ENCODE peak calls at places on chromosome 9, in seven cellular contexts. T is sigmoid colon; A is fibroblast of lung; E is cardiac muscle cell; Y is upper lobe of right lung; K is heart right ventricle; I is CD8-positive, alpha-beta memory T cell. V is an unnamed sample.

GRCh38 chr9:135075234-135076142 is 12.0 kb upstream of the OLFM1 start:
- DNase-seq in Y (peak), A (peak), E (peak), I (no peak), T (peak), K (peak), V (no peak)

GRCh38 chr9:32294051-32294600 is 90.3 kb upstream of the ACO1 start:
- DNase-seq in I (no peak), E (no peak), K (no peak), T (no peak), A (no peak), Y (no peak), V (no peak)

GRCh38 chr9:122219856-122220672 is 8.7 kb downstream of the LHX6 start:
- DNase-seq in Y (no peak), I (no peak), T (no peak), A (no peak), K (no peak), E (peak), V (no peak)

GRCh38 chr9:107633375-107633774 is 143.8 kb upstream of the KLF4 start:
- DNase-seq in E (no peak), T (no peak), Y (no peak), K (no peak), I (no peak), A (no peak), V (no peak)

GRCh38 chr9:91034521-91034920 is 232.9 kb downstream of the SYK start:
- DNase-seq in E (no peak), T (no peak), Y (no peak), K (no peak), A (no peak), I (no peak), V (no peak)

GRCh38 chr9:976258-976804 is at the start of gene DMRT3:
- DNase-seq in E (no peak), K (no peak), I (no peak), A (no peak), Y (no peak), T (no peak), V (no peak)

GRCh38 chr9:127919253-127919815 is 2.5 kb upstream of the ST6GALNAC4 start:
- DNase-seq in K (peak), A (peak), T (peak), E (peak), Y (peak), I (no peak), V (peak)

GRCh38 chr9:21688108-21689102 is 114.0 kb upstream of the MTAP start:
- DNase-seq in K (no peak), E (peak), Y (no peak), A (peak), I (no peak), T (no peak), V (no peak)

GRCh38 chr9:82101475-82101874 is 112.9 kb downstream of the SPATA31D1 start:
- DNase-seq in E (no peak), I (no peak), T (no peak), A (no peak), Y (no peak), K (no peak), V (no peak)

GRCh38 chr9:79535534-79535933 is 36.2 kb upstream of the TLE4 start:
- DNase-seq in K (no peak), T (no peak), I (no peak), Y (no peak), E (no peak), A (no peak), V (no peak)

GRCh38 chr9:96391021-96391765 is 7.7 kb upstream of the SLC35D2 start:
- DNase-seq in T (peak), K (no peak), I (no peak), E (no peak), A (no peak), Y (no peak), V (no peak)

GRCh38 chr9:14080940-14081621 is 232.9 kb downstream of the NFIB start:
- DNase-seq in K (no peak), E (peak), T (no peak), Y (no peak), I (no peak), A (peak), V (no peak)

GRCh38 chr9:87127543-87127942 is 180.2 kb upstream of the GAS1 start:
- DNase-seq in T (no peak), I (no peak), A (no peak), Y (no peak), E (no peak), K (no peak), V (no peak)

GRCh38 chr9:33524431-33524947 is 438 bp downstream of the ANKRD18B start:
- DNase-seq in T (no peak), K (no peak), E (no peak), I (no peak), Y (no peak), A (no peak), V (no peak)

GRCh38 chr9:209143-209758 is 5.4 kb upstream of the DOCK8 start:
- DNase-seq in Y (no peak), I (no peak), E (no peak), T (no peak), K (no peak), A (no peak), V (no peak)

GRCh38 chr9:79104951-79105350 is 466.8 kb upstream of the TLE4 start:
- DNase-seq in A (no peak), E (no peak), Y (no peak), K (no peak), T (no peak), I (no peak), V (no peak)

GRCh38 chr9:127570533-127571111 is 41.5 kb upstream of the STXBP1 start:
- DNase-seq in T (no peak), I (no peak), Y (no peak), A (peak), K (no peak), E (no peak), V (no peak)

GRCh38 chr9:5893591-5894236 is 3.0 kb downstream of the MLANA start:
- DNase-seq in I (no peak), K (no peak), Y (no peak), E (no peak), T (no peak), A (no peak), V (no peak)

GRCh38 chr9:97510797-97511761 is 9.6 kb downstream of the TMOD1 start:
- DNase-seq in E (peak), A (peak), I (no peak), Y (no peak), K (no peak), T (no peak), V (peak)

GRCh38 chr9:133246507-133247390 is 28.3 kb downstream of the ABO start:
- DNase-seq in A (no peak), T (no peak), Y (no peak), I (no peak), E (no peak), K (no peak), V (no peak)

GRCh38 chr9:95808001-95808400 is 67.5 kb upstream of the ERCC6L2 start:
- DNase-seq in K (no peak), I (no peak), A (peak), T (no peak), Y (no peak), E (peak), V (no peak)

GRCh38 chr9:94563548-94563947 is 8.7 kb downstream of the PCAT7 start:
- DNase-seq in A (no peak), Y (no peak), T (no peak), K (no peak), I (no peak), E (no peak), V (no peak)
- H3K27ac ChIP-seq in A (no peak), Y (no peak), T (no peak), K (no peak), I (no peak), E (no peak), V (no peak)

GRCh38 chr9:92963831-92964606 is 16.7 kb downstream of the FGD3 start:
- DNase-seq in I (peak), Y (peak), E (no peak), K (no peak), A (no peak), T (no peak), V (peak)

GRCh38 chr9:92964981-92965758 is 17.8 kb downstream of the FGD3 start:
- DNase-seq in Y (peak), I (peak), T (no peak), A (no peak), E (no peak), K (peak), V (peak)

GRCh38 chr9:92965759-92966517 is 18.6 kb downstream of the FGD3 start:
- DNase-seq in Y (peak), T (no peak), I (no peak), E (no peak), K (no peak), A (no peak), V (no peak)

GRCh38 chr9:92962846-92963245 is 15.5 kb downstream of the FGD3 start:
- DNase-seq in K (no peak), E (no peak), A (no peak), Y (peak), I (no peak), T (no peak), V (no peak)

DNA sequence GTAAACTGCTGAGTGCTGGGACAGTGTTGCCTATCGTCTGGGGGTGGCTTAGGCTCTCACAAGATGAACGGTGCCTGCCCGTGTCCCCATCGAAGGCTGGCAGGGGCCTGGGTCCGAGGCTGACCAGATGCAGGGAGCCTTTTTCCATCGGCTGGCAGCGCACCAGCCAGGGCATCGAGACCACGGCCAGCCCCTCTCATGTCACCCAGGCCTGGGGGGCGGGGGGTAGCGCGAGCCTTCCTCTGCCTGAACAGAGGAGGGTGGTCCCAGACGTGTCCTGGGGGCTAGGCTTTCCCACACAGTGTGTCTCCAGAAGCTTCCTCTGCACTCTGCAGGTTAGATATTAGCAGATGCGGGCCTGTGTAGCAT is 17.3 kb downstream of the FGD3 start:
- DNase-seq in K (no peak), T (no peak), I (no peak), A (no peak), Y (peak), E (no peak), V (no peak)
- H3K27ac ChIP-seq in K (no peak), T (peak), I (peak), A (no peak), Y (peak), E (no peak), V (peak)

DNA sequence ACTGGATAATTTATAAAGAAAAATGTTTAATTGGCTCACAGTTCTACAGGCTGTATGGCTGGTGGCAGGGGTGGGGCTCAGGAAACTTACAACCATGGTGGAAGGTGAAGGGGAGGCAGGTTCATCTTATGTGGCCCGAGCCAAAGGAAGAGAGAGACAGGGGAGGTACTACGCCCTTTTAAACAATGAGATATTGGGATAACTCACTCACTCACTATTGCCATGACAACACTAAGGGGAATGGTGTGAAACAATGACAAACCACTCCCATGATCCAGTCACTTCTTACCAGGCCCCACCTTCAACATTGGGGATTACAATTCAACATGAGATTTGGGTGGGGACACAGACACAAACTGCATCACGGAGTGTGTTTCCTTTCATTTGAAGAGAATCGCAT is 220.8 kb downstream of the GADD45G start:
- DNase-seq in Y (no peak), T (no peak), E (no peak), A (no peak), K (no peak), I (no peak), V (no peak)
- H3K27ac ChIP-seq in Y (no peak), T (no peak), E (no peak), A (no peak), K (no peak), I (no peak), V (no peak)

DNA sequence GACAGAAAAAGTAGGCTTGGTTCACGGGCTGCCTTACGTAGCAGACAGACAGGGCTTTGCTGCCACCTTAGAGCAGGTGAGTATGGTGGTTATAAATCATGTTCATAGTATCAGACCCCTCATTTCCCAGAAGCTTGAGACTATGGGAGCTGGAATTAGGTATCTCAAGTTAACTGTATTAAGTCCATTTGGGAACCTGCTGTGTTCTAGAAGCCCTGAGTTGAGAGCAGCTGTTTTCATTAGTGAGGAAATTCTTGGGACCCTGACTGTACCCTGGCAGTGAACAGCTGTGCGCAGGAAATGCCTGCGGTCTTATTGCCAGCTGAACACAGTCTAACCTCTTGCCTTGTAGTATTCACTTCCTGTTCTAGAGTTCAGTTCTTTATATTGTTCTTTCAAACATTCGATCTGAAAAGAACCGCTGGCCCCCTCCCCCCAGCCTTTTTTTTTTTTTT is 29.8 kb downstream of the UGCG start:
- DNase-seq in I (peak), E (peak), Y (no peak), K (peak), T (peak), A (peak), V (peak)
- H3K27ac ChIP-seq in I (no peak), E (no peak), Y (peak), K (no peak), T (no peak), A (peak), V (no peak)